ENCODE peak calls at places on chromosomes 11 and 22, in eight cellular contexts. F is lower lobe of right lung, V is neural crest cell, S is cardiac fibroblast, X is kidney, W is progenitor cell of endocrine pancreas, I is tibial nerve, Z is mucosa of descending colon. R is an unnamed sample.

GRCh38 chr11:13238879-13239514 is 38.6 kb upstream of the BMAL1 start:
- DNase-seq in F (peak), V (peak), S (peak), X (no peak), W (peak), I (no peak), Z (no peak), R (no peak)

GRCh38 chr11:80320226-80320625 is 879.4 kb upstream of the TENM4 start:
- DNase-seq in F (no peak), V (no peak), S (no peak), X (no peak), W (no peak), I (no peak), Z (no peak), R (no peak)

GRCh38 chr11:63841554-63841953 is 2.6 kb downstream of the MARK2 start:
- DNase-seq in F (peak), V (no peak), S (peak), X (no peak), W (no peak), I (no peak), Z (peak), R (no peak)

GRCh38 chr22:33274214-33274828 is 216.1 kb upstream of the SYN3 start:
- DNase-seq in F (no peak), V (peak), S (peak), X (no peak), W (no peak), I (no peak), Z (no peak), R (no peak)

GRCh38 chr11:66619080-66619554 is 2.7 kb downstream of the RBM14 start:
- DNase-seq in F (no peak), V (no peak), S (peak), X (no peak), W (no peak), I (no peak), Z (no peak), R (no peak)

GRCh38 chr11:75314771-75315438 is 36.6 kb downstream of the ARRB1 start:
- DNase-seq in F (no peak), V (no peak), S (no peak), X (peak), W (no peak), I (no peak), Z (no peak), R (no peak)

GRCh38 chr11:70614034-70614681 is 215.8 kb downstream of the CTTN start:
- DNase-seq in F (no peak), V (no peak), S (no peak), X (peak), W (no peak), I (no peak), Z (no peak), R (no peak)

GRCh38 chr11:76837696-76838421 is 22.9 kb upstream of the ACER3 start:
- DNase-seq in F (no peak), V (no peak), S (no peak), X (no peak), W (no peak), I (no peak), Z (no peak), R (no peak)

GRCh38 chr22:40533712-40534378 is 102.7 kb downstream of the MRTFA start:
- DNase-seq in F (no peak), V (no peak), S (peak), X (no peak), W (no peak), I (no peak), Z (no peak), R (no peak)

GRCh38 chr11:41878158-41878557 is 418.7 kb upstream of the LRRC4C start:
- DNase-seq in F (no peak), V (no peak), S (peak), X (no peak), W (no peak), I (no peak), Z (no peak), R (no peak)

GRCh38 chr11:103898577-103899336 is 137.7 kb upstream of the DDI1 start:
- DNase-seq in F (no peak), V (no peak), S (no peak), X (no peak), W (no peak), I (no peak), Z (no peak), R (no peak)

GRCh38 chr11:103842795-103843194 is 193.6 kb upstream of the DDI1 start:
- DNase-seq in F (no peak), V (no peak), S (peak), X (no peak), W (no peak), I (no peak), Z (no peak), R (no peak)

GRCh38 chr11:70050243-70050642 is 27.9 kb upstream of the ANO1 start:
- DNase-seq in F (no peak), V (no peak), S (no peak), X (no peak), W (no peak), I (no peak), Z (no peak), R (no peak)

GRCh38 chr11:70105369-70105754 is 27.2 kb downstream of the ANO1 start:
- DNase-seq in F (no peak), V (no peak), S (no peak), X (no peak), W (no peak), I (no peak), Z (peak), R (no peak)

GRCh38 chr11:111633756-111634362 is 31.6 kb downstream of the SIK2 start:
- DNase-seq in F (no peak), V (no peak), S (peak), X (no peak), W (no peak), I (no peak), Z (no peak), R (no peak)

GRCh38 chr11:21630934-21631478 is 561.9 kb upstream of the ANO5 start:
- DNase-seq in F (no peak), V (no peak), S (no peak), X (no peak), W (no peak), I (no peak), Z (no peak), R (no peak)

GRCh38 chr11:86955674-86956522 is 703 bp upstream of the FZD4 start:
- DNase-seq in F (peak), V (peak), S (peak), X (peak), W (peak), I (peak), Z (peak), R (peak)

GRCh38 chr11:133947298-133947905 is 9.4 kb downstream of the IGSF9B start:
- DNase-seq in F (no peak), V (peak), S (peak), X (no peak), W (peak), I (no peak), Z (peak), R (no peak)

GRCh38 chr11:47786373-47786772 is 19.2 kb upstream of the FNBP4 start:
- DNase-seq in F (no peak), V (no peak), S (peak), X (no peak), W (no peak), I (no peak), Z (no peak), R (no peak)

GRCh38 chr11:127612602-127613001 is 612.0 kb upstream of the KIRREL3 start:
- DNase-seq in F (no peak), V (no peak), S (no peak), X (no peak), W (no peak), I (no peak), Z (no peak), R (no peak)

GRCh38 chr11:82978422-82979099 is 77.0 kb downstream of the DDIAS start:
- DNase-seq in F (no peak), V (no peak), S (peak), X (no peak), W (no peak), I (no peak), Z (no peak), R (no peak)

GRCh38 chr11:68048681-68049508 is 10.1 kb downstream of the TCIRG1 start:
- DNase-seq in F (no peak), V (no peak), S (no peak), X (no peak), W (no peak), I (no peak), Z (no peak), R (no peak)

GRCh38 chr22:46183733-46184132 is 33.4 kb downstream of the PPARA start:
- DNase-seq in F (no peak), V (no peak), S (no peak), X (no peak), W (no peak), I (no peak), Z (no peak), R (peak)

DNA sequence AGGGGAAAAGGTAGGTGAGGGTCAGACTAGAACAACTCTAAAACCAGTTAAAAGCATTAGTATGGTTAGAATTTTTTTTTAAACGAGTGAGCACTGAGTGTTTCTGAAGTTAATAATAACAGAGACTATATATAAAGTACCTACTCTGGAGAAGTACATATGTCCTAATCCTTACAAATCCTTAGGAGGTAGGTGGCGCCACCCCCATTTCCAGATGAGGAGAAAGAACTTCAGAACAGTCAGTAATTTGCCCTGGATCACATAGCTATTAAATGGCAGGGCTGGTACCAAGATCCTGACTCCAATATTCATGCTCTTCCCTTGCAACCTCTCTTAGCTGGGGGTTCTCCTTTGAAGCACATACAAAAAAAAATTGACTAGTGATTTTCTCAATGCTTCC is 80.5 kb downstream of the CLPB start:
- DNase-seq in F (no peak), V (no peak), S (peak), X (no peak), W (no peak), I (no peak), Z (no peak), R (no peak)
- TF ChIP-seq CTCF in F (no peak), V (peak), S (peak), X (no peak), W (peak), I (no peak), Z (no peak), R (no peak)

GRCh38 chr22:19910180-19910744 is 31.3 kb upstream of the COMT start:
- DNase-seq in F (no peak), V (no peak), S (no peak), X (no peak), W (no peak), I (no peak), Z (no peak), R (no peak)
- TF ChIP-seq CTCF in F (no peak), V (no peak), S (no peak), X (no peak), W (no peak), I (no peak), Z (no peak), R (peak)

GRCh38 chr11:46345131-46345597 is 2.1 kb upstream of the DGKZ start:
- DNase-seq in F (peak), V (no peak), S (no peak), X (peak), W (no peak), I (no peak), Z (peak), R (no peak)
- TF ChIP-seq CTCF in F (no peak), V (no peak), S (no peak), X (no peak), W (no peak), I (no peak), Z (no peak), R (no peak)

DNA sequence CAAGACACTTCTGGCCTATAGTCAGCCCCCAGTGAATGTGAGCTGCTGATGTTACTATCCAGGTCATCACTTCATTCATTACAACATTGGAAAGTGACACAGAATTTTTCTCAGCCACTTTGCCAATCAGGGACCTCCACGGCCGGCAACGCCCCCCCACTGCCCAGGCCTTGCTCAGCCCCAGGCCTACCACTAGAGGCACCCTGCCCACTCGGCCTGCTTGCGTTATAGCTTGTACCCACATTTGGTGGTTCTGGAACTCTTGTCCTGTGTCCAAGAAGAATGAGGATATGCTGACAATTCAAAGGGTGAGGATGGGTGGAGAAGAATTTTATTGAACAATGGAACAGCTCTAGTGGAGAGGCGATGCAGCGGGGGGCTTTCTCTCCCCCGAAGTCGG is 96.2 kb downstream of the TSPAN18 start:
- DNase-seq in F (no peak), V (no peak), S (peak), X (no peak), W (no peak), I (no peak), Z (no peak), R (no peak)
- TF ChIP-seq CTCF in F (peak), V (peak), S (peak), X (no peak), W (peak), I (no peak), Z (no peak), R (no peak)

DNA sequence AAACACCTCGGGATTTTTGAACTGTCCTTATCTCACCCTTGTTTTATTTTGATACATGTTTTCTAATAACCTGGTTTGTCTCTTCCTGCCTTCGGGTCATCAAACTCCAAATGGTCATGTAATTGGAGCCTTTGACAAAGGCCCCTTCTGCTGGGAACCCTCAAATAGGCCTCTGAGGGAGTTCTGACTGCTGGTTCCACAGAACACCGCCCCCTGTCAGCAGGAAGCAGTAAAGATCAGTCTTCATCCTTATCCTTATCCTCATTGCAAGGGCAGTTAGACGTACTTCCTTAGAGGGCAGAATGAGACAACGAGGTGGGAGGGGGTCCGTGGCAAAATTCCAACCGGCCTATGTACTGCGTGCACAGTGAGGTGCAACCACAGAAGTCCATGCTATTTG is 12.1 kb downstream of the TRIM51 start:
- DNase-seq in F (no peak), V (no peak), S (no peak), X (no peak), W (no peak), I (no peak), Z (no peak), R (no peak)
- TF ChIP-seq CTCF in F (no peak), V (no peak), S (no peak), X (no peak), W (no peak), I (no peak), Z (no peak), R (no peak)